ENCODE peak calls at places on chromosomes 4 and X, in ten cellular contexts. K is mammary epithelial cell, Q is H1, X is kidney, R is ovary, S is body of pancreas, A is HepG2, P is DND-41, L is K562, J is uterus. G is an unnamed sample.

GRCh38 chrX:619812-620493 is 10.6 kb upstream of the SHOX start:
- DNase-seq in J (no peak), K (no peak), P (no peak), R (no peak), Q (no peak), A (no peak), X (no peak), S (no peak), L (peak; percentile 1), G (no peak)

GRCh38 chr4:126807132-126807531 is 825.6 kb upstream of the INTU start:
- DNase-seq in A (no peak), Q (no peak), S (no peak), P (no peak), J (no peak), L (no peak), R (no peak), K (peak; percentile 29), X (no peak), G (no peak)

GRCh38 chrX:103343105-103343504 is 13.1 kb downstream of the TCEAL7 start:
- DNase-seq in Q (no peak), K (peak; percentile 28), L (peak; percentile 16), X (no peak), P (peak; percentile 29), S (peak; percentile 68), R (peak; percentile 41), A (no peak), J (peak; percentile 48), G (no peak)

GRCh38 chrX:10447577-10448214 is 172.7 kb downstream of the MID1 start:
- DNase-seq in K (peak; percentile 47), R (no peak), Q (no peak), P (no peak), S (no peak), J (no peak), X (no peak), A (no peak), L (no peak), G (no peak)

GRCh38 chrX:118117069-118117405 is 427 bp upstream of the KLHL13 start:
- DNase-seq in R (no peak), P (no peak), K (no peak), S (no peak), A (no peak), Q (no peak), L (peak; percentile 6), J (no peak), X (no peak), G (no peak)

GRCh38 chrX:154308108-154308946 is 12.7 kb downstream of the TKTL1 start:
- DNase-seq in A (peak; percentile 16), P (peak; percentile 77), Q (peak; percentile 39), L (peak; percentile 59), K (peak; percentile 21), S (peak; percentile 71), J (peak; percentile 57), X (no peak), R (peak; percentile 50), G (peak; percentile 49)

GRCh38 chr4:182752158-182752910 is 164.9 kb downstream of the DCTD start:
- DNase-seq in A (no peak), P (no peak), Q (no peak), K (peak; percentile 26), S (no peak), R (no peak), X (no peak), L (no peak), J (no peak), G (no peak)

GRCh38 chrX:150185766-150186165 is 177.4 kb upstream of the MAMLD1 start:
- DNase-seq in K (no peak), J (no peak), S (no peak), Q (no peak), P (no peak), A (no peak), L (no peak), R (no peak), X (no peak), G (no peak)

GRCh38 chr4:138887341-138887740 is 128.2 kb upstream of the NOCT start:
- DNase-seq in J (no peak), A (no peak), K (no peak), X (no peak), Q (no peak), S (no peak), R (no peak), L (no peak), P (no peak), G (no peak)

GRCh38 chr4:15436515-15436914 is 8.7 kb downstream of the C1QTNF7 start:
- DNase-seq in Q (no peak), L (no peak), P (no peak), S (peak; percentile 16), R (peak; percentile 39), A (no peak), J (no peak), X (no peak), K (no peak), G (no peak)

GRCh38 chrX:12679522-12679921 is 111.7 kb upstream of the PRPS2 start:
- DNase-seq in X (no peak), P (no peak), L (no peak), Q (no peak), R (no peak), A (no peak), S (no peak), K (no peak), J (no peak), G (no peak)

GRCh38 chrX:139751053-139751452 is 43.1 kb upstream of the MCF2 start:
- DNase-seq in A (no peak), L (no peak), K (no peak), P (no peak), X (no peak), S (no peak), R (no peak), J (no peak), Q (no peak), G (no peak)

GRCh38 chr4:7646384-7647061 is 211.8 kb upstream of the PSAPL1 start:
- DNase-seq in S (no peak), A (peak; percentile 42), P (no peak), K (no peak), R (no peak), J (no peak), X (peak; percentile 52), Q (no peak), L (no peak), G (no peak)

GRCh38 chr4:38583102-38583501 is 80.9 kb upstream of the KLF3 start:
- DNase-seq in L (no peak), R (no peak), S (no peak), X (no peak), Q (no peak), J (no peak), P (peak; percentile 6), A (no peak), K (peak; percentile 46), G (no peak)

GRCh38 chr4:55706526-55706925 is 70.4 kb upstream of the NMU start:
- DNase-seq in X (no peak), J (no peak), A (no peak), Q (no peak), P (no peak), S (no peak), K (no peak), R (no peak), L (no peak), G (no peak)

GRCh38 chr4:19486400-19486799 is 765.3 kb upstream of the SLIT2 start:
- DNase-seq in Q (no peak), X (no peak), L (no peak), S (no peak), J (no peak), A (no peak), K (no peak), R (no peak), P (no peak), G (no peak)

DNA sequence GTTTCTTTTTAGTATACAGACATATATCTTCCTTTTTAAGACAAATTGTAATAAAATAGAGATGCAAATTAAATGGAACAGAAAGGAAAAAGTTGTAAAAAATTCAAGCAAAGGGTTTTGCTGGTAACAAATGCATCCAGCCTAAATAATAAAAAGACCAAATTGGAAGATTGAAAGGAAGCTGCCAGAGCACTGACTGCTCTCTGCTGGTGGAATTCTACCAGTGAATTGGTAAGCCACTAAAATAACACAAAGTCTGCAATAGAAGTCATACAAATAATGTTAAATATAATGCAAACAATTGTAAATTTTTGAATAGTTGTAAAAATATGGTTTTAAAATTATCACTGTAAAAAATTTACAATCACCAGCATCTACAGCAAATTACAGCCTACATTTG is 1322.3 kb downstream of the PCDH7 start:
- DNase-seq in P (no peak), J (no peak), Q (no peak), A (no peak), S (no peak), K (no peak), L (no peak), X (no peak), R (no peak), G (no peak)
- TF ChIP-seq CTCF in P (no peak), J (no peak), Q (no peak), A (no peak), S (no peak), K (peak; percentile 21), L (no peak), X (no peak), R (no peak), G (no peak)

DNA sequence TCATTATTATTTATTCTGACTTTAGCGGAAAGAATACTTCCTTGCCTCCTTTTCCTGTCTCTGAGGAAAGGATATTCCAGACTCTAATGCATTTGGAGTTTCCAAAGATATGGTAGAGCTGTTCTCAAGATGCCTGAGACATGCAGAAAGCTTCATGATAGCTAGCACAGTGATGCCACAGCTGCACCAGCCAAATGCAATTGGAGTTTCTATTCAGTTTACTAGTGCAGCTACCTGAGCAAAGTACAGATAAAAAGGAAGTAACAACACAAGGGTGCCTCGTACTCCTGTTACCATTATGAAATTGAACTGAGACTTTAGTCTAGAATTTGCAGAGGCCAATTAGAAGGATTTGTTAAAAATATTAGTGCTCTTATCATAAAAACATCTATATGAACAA is 57.5 kb upstream of the PARM1 start:
- DNase-seq in X (no peak), P (no peak), S (no peak), R (no peak), K (no peak), Q (no peak), J (no peak), L (no peak), A (no peak), G (no peak)
- H3K4me1 ChIP-seq in X (no peaks in the 10 kb centered on the region), P (no peaks in the 10 kb centered on the region), S (no peaks in the 10 kb centered on the region), R (no peaks in the 10 kb centered on the region), K (no peaks in the 10 kb centered on the region), Q (no peaks in the 10 kb centered on the region), J (no peaks in the 10 kb centered on the region), L (no peaks in the 10 kb centered on the region), A (no peaks in the 10 kb centered on the region), G (no peaks in the 10 kb centered on the region)

DNA sequence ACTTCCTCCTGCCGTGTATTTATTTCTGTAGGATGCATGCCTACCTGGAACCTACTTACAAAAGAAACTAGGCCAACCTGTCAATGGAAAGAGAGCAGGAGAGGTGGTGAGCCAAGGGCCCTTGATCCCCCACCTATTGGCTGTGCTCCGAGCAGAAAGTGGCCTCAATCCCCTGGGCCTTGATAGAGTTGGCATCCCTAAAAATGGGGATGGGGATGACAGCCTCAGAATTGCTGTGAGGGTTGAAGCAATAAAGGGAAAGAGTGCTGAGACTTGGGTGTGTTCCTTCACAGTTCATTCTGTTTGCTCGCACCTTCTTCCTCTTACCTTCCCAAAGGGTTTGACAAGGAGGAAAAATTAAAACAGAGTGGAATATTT is 314.7 kb downstream of the STK32B start:
- DNase-seq in K (no peak), Q (no peak), P (no peak), L (no peak), S (no peak), R (no peak), A (no peak), J (no peak), X (no peak), G (no peak)
- H3K4me3 ChIP-seq in K (no peak overlapping the region), Q (no peak overlapping the region), P (no peak overlapping the region), L (no peak overlapping the region), S (no peak overlapping the region), R (no peak overlapping the region), A (no peak overlapping the region), J (no peak overlapping the region), X (no peak overlapping the region), G (no peak overlapping the region)

GRCh38 chr4:84235545-84235944 is 263.5 kb downstream of the NKX6-1 start:
- DNase-seq in Q (no peak), K (no peak), J (no peak), R (no peak), A (no peak), P (no peak), X (no peak), L (no peak), S (no peak), G (no peak)
- TF ChIP-seq CTCF in Q (no peak), K (no peak), J (no peak), R (no peak), A (no peak), P (no peak), X (no peak), L (no peak), S (no peak), G (no peak)